ENCODE peak calls at places on chromosome 1, in four cellular contexts. One of them, this sample, is unnamed.
A peak's percentile ranks its signal among the peaks of the same experiment; 100 is the strongest.

GRCh38 chr1:21368514-21369289 is 71.2 kb upstream of the NBPF3 start:
- DNase-seq in breast epithelium: peak; percentile 64
- DNase-seq in GM19239: no peak
- DNase-seq in memory B cell: peak; percentile 50
- DNase-seq in this sample: peak; percentile 55

GRCh38 chr1:223209992-223210785 is 67.1 kb upstream of the TLR5 start:
- DNase-seq in breast epithelium: no peak
- DNase-seq in GM19239: no peak
- DNase-seq in memory B cell: no peak
- DNase-seq in this sample: no peak

GRCh38 chr1:190179817-190180216 is 297.8 kb downstream of the BRINP3 start:
- DNase-seq in breast epithelium: no peak
- DNase-seq in GM19239: no peak
- DNase-seq in memory B cell: no peak
- DNase-seq in this sample: no peak

GRCh38 chr1:66374561-66375111 is 159.3 kb upstream of the SGIP1 start:
- DNase-seq in breast epithelium: no peak
- DNase-seq in GM19239: no peak
- DNase-seq in memory B cell: peak; percentile 70
- DNase-seq in this sample: no peak

GRCh38 chr1:152143147-152143845 is 15.7 kb downstream of the RPTN start:
- DNase-seq in breast epithelium: no peak
- DNase-seq in GM19239: no peak
- DNase-seq in memory B cell: no peak
- DNase-seq in this sample: no peak

GRCh38 chr1:35505911-35506798 is 51.0 kb downstream of the KIAA0319L start:
- DNase-seq in breast epithelium: peak; percentile 43
- DNase-seq in GM19239: peak; percentile 20
- DNase-seq in memory B cell: no peak
- DNase-seq in this sample: peak; percentile 81

GRCh38 chr1:81305997-81306452 is 494.7 kb upstream of the ADGRL2 start:
- DNase-seq in breast epithelium: no peak
- DNase-seq in GM19239: no peak
- DNase-seq in memory B cell: no peak
- DNase-seq in this sample: no peak

GRCh38 chr1:243730499-243731150 is 119.4 kb downstream of the AKT3 start:
- DNase-seq in breast epithelium: peak; percentile 39
- DNase-seq in GM19239: no peak
- DNase-seq in memory B cell: no peak
- DNase-seq in this sample: peak; percentile 23

GRCh38 chr1:2574350-2574749 is 12.2 kb upstream of the PRXL2B start:
- DNase-seq in breast epithelium: no peak
- DNase-seq in GM19239: no peak
- DNase-seq in memory B cell: no peak
- DNase-seq in this sample: no peak

GRCh38 chr1:44777547-44777946 is 2.2 kb downstream of the RPS8 start:
- DNase-seq in breast epithelium: no peak
- DNase-seq in GM19239: no peak
- DNase-seq in memory B cell: no peak
- DNase-seq in this sample: no peak

GRCh38 chr1:22317231-22317919 is 134.3 kb upstream of the ZBTB40 start:
- DNase-seq in breast epithelium: no peak
- DNase-seq in GM19239: peak; percentile 34
- DNase-seq in memory B cell: no peak
- DNase-seq in this sample: peak; percentile 29

GRCh38 chr1:117753652-117754051 is 147.8 kb downstream of the TENT5C start:
- DNase-seq in breast epithelium: no peak
- DNase-seq in GM19239: no peak
- DNase-seq in memory B cell: no peak
- DNase-seq in this sample: no peak

GRCh38 chr1:48523541-48523940 is 51.5 kb upstream of the SPATA6 start:
- DNase-seq in breast epithelium: no peak
- DNase-seq in GM19239: no peak
- DNase-seq in memory B cell: no peak
- DNase-seq in this sample: no peak

GRCh38 chr1:225427249-225428065 is at the start of gene LBR:
- DNase-seq in breast epithelium: no peak
- DNase-seq in GM19239: no peak
- DNase-seq in memory B cell: no peak
- DNase-seq in this sample: peak; percentile 46

GRCh38 chr1:67749844-67750689 is 65.1 kb downstream of the GADD45A start:
- DNase-seq in breast epithelium: peak; percentile 88
- DNase-seq in GM19239: no peak
- DNase-seq in memory B cell: no peak
- DNase-seq in this sample: no peak

GRCh38 chr1:211625040-211625439 is 46.1 kb upstream of the SLC30A1 start:
- DNase-seq in breast epithelium: no peak
- DNase-seq in GM19239: no peak
- DNase-seq in memory B cell: peak; percentile 15
- DNase-seq in this sample: no peak

GRCh38 chr1:208192989-208193388 is 51.2 kb downstream of the PLXNA2 start:
- DNase-seq in breast epithelium: no peak
- DNase-seq in GM19239: no peak
- DNase-seq in memory B cell: no peak
- DNase-seq in this sample: no peak

GRCh38 chr1:81803423-81804103 is 2.8 kb downstream of the ADGRL2 start:
- DNase-seq in breast epithelium: no peak
- DNase-seq in GM19239: no peak
- DNase-seq in memory B cell: no peak
- DNase-seq in this sample: no peak

GRCh38 chr1:150429805-150430204 is 57.4 kb upstream of the TARS2 start:
- DNase-seq in breast epithelium: no peak
- DNase-seq in GM19239: no peak
- DNase-seq in memory B cell: no peak
- DNase-seq in this sample: no peak